ENCODE peak calls at places on chromosome 1, in four cellular contexts. T is foreskin fibroblast, C is tibial nerve, U is RWPE2. A is an unnamed sample.

GRCh38 chr1:235102993-235103411 is 25.6 kb downstream of the TOMM20 start:
- DNase-seq in T (no peak), C (no peak), U (no peak), A (no peak)

GRCh38 chr1:170885551-170885950 is 49.8 kb upstream of the MROH9 start:
- DNase-seq in T (peak), C (no peak), U (no peak), A (no peak)

GRCh38 chr1:81493102-81493864 is 307.5 kb upstream of the ADGRL2 start:
- DNase-seq in T (no peak), C (no peak), U (no peak), A (no peak)

GRCh38 chr1:217333939-217334338 is 297.0 kb downstream of the GPATCH2 start:
- DNase-seq in T (no peak), C (no peak), U (no peak), A (no peak)

GRCh38 chr1:98794196-98794886 is 132.8 kb downstream of the SNX7 start:
- DNase-seq in T (peak), C (no peak), U (no peak), A (no peak)

GRCh38 chr1:93575586-93576271 is 105.9 kb downstream of the BCAR3 start:
- DNase-seq in T (no peak), C (no peak), U (no peak), A (no peak)

GRCh38 chr1:221816899-221817298 is 75.0 kb upstream of the DUSP10 start:
- DNase-seq in T (peak), C (no peak), U (no peak), A (no peak)

GRCh38 chr1:27603320-27603961 is 503 bp downstream of the AHDC1 start:
- DNase-seq in T (no peak), C (no peak), U (no peak), A (no peak)

GRCh38 chr1:40786171-40786994 is 2.8 kb downstream of the KCNQ4 start:
- DNase-seq in T (no peak), C (no peak), U (no peak), A (no peak)

GRCh38 chr1:27664291-27664690 is 7.7 kb downstream of the IFI6 start:
- DNase-seq in T (no peak), C (no peak), U (no peak), A (no peak)

GRCh38 chr1:59765036-59765730 is 49.6 kb upstream of the HOOK1 start:
- DNase-seq in T (no peak), C (no peak), U (peak), A (no peak)

GRCh38 chr1:1470626-1471388 is 758 bp upstream of the ATAD3B start:
- DNase-seq in T (no peak), C (no peak), U (no peak), A (no peak)

GRCh38 chr1:30919025-30919881 is 10.7 kb upstream of the SDC3 start:
- DNase-seq in T (no peak), C (no peak), U (no peak), A (no peak)

GRCh38 chr1:29236743-29236992 is 346 bp downstream of the PTPRU start:
- DNase-seq in T (no peak), C (no peak), U (no peak), A (no peak)

GRCh38 chr1:91830242-91831131 is 55.5 kb downstream of the TGFBR3 start:
- DNase-seq in T (peak), C (peak), U (no peak), A (no peak)

GRCh38 chr1:101124405-101124804 is 98.8 kb upstream of the DPH5 start:
- DNase-seq in T (no peak), C (no peak), U (no peak), A (no peak)

GRCh38 chr1:63821650-63822049 is 47.8 kb downstream of the ROR1 start:
- DNase-seq in T (peak), C (no peak), U (no peak), A (no peak)

GRCh38 chr1:246428542-246429308 is 78.4 kb downstream of the SMYD3 start:
- DNase-seq in T (peak), C (no peak), U (no peak), A (no peak)

GRCh38 chr1:93690341-93690740 is 8.7 kb upstream of the BCAR3 start:
- DNase-seq in T (no peak), C (no peak), U (no peak), A (no peak)

GRCh38 chr1:246005067-246005466 is 502.0 kb downstream of the SMYD3 start:
- DNase-seq in T (peak), C (no peak), U (no peak), A (no peak)

GRCh38 chr1:27372808-27373690 is 1.6 kb downstream of the FCN3 start:
- DNase-seq in T (no peak), C (no peak), U (peak), A (no peak)

GRCh38 chr1:6233376-6233775 is 2.4 kb downstream of the ICMT start:
- DNase-seq in T (no peak), C (no peak), U (no peak), A (no peak)

GRCh38 chr1:109490029-109490933 is 3.6 kb upstream of the CYB561D1 start:
- DNase-seq in T (peak), C (peak), U (no peak), A (peak)

GRCh38 chr1:8627728-8628127 is 189.7 kb downstream of the RERE start:
- DNase-seq in T (no peak), C (no peak), U (no peak), A (no peak)

GRCh38 chr1:206706298-206706791 is 21.6 kb downstream of the MAPKAPK2 start:
- DNase-seq in T (peak), C (no peak), U (no peak), A (peak)

GRCh38 chr1:60132985-60133673 is 59.6 kb upstream of the C1orf87 start:
- DNase-seq in T (peak), C (no peak), U (no peak), A (no peak)

DNA sequence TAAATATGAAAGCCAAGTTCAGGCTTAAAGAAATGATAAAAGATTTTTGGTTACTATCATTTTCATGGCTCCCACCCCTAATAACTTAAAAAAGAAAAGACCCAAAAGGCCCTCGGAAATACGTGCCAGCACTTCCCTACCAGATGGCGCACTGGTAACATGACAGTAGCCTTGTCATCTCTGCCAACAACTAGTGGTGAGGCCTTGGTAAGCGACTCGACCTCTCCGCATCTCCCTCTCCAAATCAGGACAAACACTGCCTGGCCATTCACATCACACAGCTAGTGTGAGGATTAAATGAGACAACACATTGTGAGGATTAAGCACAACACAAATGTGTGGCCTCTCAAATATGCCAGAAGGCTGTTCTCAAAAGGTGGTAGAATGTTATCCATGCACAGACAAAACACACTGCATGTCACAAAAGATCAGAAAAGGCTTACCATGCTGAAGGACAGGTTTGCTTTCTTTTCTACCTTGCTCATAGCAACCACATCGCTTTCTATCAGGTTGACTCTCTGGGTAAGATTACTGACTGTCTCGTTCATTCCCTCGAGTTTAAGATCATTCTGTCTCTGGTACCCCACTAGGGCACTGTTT is 16.4 kb downstream of the TEX38 start:
- DNase-seq in T (no peak), C (no peak), U (no peak), A (no peak)
- TF ChIP-seq CTCF in T (no peak), C (no peak), U (no peak), A (no peak)

GRCh38 chr1:230698130-230698529 is 15.8 kb downstream of the AGT start:
- DNase-seq in T (no peak), C (no peak), U (no peak), A (no peak)
- TF ChIP-seq CTCF in T (no peak), C (no peak), U (no peak), A (no peak)

GRCh38 chr1:107664882-107665871 is 299.8 kb downstream of the VAV3 start:
- DNase-seq in T (no peak), C (no peak), U (no peak), A (no peak)
- TF ChIP-seq CTCF in T (no peak), C (no peak), U (no peak), A (no peak)

GRCh38 chr1:70961374-70961773 is 86.2 kb downstream of the PTGER3 start:
- DNase-seq in T (no peak), C (no peak), U (no peak), A (no peak)

GRCh38 chr1:70963374-70963773 is 84.2 kb downstream of the PTGER3 start:
- DNase-seq in T (no peak), C (no peak), U (no peak), A (no peak)

GRCh38 chr1:70970407-70970806 is 77.2 kb downstream of the PTGER3 start:
- DNase-seq in T (no peak), C (no peak), U (no peak), A (no peak)

DNA sequence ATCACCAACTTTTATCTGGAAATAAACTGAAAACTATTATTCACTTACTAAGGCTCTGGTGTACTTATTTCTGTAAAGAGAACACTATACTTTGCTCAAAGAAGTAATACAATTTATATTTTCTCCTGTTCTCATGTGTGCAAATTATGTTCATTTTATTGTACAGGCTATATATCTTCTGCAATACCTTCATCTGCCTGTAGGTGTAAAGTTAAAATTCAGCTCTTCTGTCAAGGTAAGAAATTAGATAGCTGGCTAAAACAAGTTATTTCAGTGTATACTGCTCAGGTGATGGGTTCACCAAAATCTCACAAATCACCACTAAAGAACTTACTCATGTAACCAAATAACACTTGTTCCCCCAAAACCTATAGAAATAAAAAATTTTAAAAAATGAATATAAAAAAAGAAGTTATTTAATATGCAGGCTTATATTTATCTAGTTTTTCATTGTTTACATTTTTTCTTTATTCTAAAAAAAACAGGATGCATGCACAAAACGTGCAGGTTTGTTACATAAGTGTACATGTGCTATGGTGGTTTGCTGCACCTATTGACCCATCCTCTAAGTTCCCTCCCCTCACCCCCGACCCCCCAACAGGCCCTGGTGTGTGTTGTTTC is 81.5 kb downstream of the PTGER3 start:
- DNase-seq in T (no peak), C (no peak), U (no peak), A (no peak)
- TF ChIP-seq CTCF in T (no peak), C (no peak), U (peak), A (no peak)

GRCh38 chr1:204975568-204976235 is 67.3 kb upstream of the CNTN2 start:
- DNase-seq in T (peak), C (peak), U (no peak), A (peak)
- TF ChIP-seq CTCF in T (peak), C (peak), U (peak), A (no peak)

GRCh38 chr1:194830387-194830786 is 1644.0 kb upstream of the B3GALT2 start:
- DNase-seq in T (no peak), C (no peak), U (no peak), A (no peak)

GRCh38 chr1:194829492-194829891 is 1643.1 kb upstream of the B3GALT2 start:
- DNase-seq in T (peak), C (no peak), U (no peak), A (no peak)

DNA sequence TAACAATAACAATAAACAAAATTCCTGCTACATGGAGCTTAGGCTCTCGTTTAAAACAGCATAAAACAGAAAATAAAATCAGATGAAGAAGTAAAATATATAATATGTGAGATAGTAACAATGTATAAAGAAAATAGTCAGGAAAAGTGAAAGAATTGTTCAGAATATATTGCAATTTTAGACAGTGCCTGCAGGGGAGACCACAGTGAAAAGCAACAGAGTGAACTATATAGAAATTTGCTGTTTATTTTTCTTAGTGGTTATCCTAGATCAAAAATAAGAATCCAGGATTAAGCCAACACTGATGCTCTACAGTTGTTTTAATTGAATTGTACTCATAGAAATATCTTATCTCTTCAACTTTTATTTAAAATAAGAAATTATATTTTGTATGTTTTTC is 1639.0 kb upstream of the B3GALT2 start:
- DNase-seq in T (no peak), C (no peak), U (no peak), A (no peak)
- TF ChIP-seq CTCF in T (no peak), C (no peak), U (no peak), A (no peak)

GRCh38 chr1:115507916-115508315 is 133.9 kb upstream of the VANGL1 start:
- DNase-seq in T (no peak), C (no peak), U (no peak), A (no peak)

GRCh38 chr1:115506523-115507255 is 135.1 kb upstream of the VANGL1 start:
- DNase-seq in T (no peak), C (no peak), U (no peak), A (no peak)

GRCh38 chr1:115505157-115505571 is 136.6 kb upstream of the VANGL1 start:
- DNase-seq in T (no peak), C (no peak), U (no peak), A (no peak)

GRCh38 chr1:115501476-115501875 is 140.3 kb upstream of the VANGL1 start:
- DNase-seq in T (peak), C (no peak), U (no peak), A (no peak)

GRCh38 chr1:115507256-115507589 is 134.5 kb upstream of the VANGL1 start:
- DNase-seq in T (no peak), C (no peak), U (no peak), A (no peak)
- TF ChIP-seq CTCF in T (peak), C (no peak), U (peak), A (no peak)

GRCh38 chr1:154603317-154603716 is 4.7 kb downstream of the ADAR start:
- DNase-seq in T (no peak), C (no peak), U (no peak), A (no peak)

GRCh38 chr1:154607748-154608521 is at the start of gene ADAR:
- DNase-seq in T (peak), C (peak), U (peak), A (peak)

GRCh38 chr1:154608522-154609294 is 722 bp upstream of the ADAR start:
- DNase-seq in T (peak), C (no peak), U (no peak), A (peak)

GRCh38 chr1:154609398-154610380 is 1.7 kb upstream of the ADAR start:
- DNase-seq in T (peak), C (no peak), U (no peak), A (no peak)

GRCh38 chr1:154607084-154607747 is 770 bp downstream of the ADAR start:
- DNase-seq in T (peak), C (no peak), U (no peak), A (no peak)
- TF ChIP-seq CTCF in T (no peak), C (no peak), U (no peak), A (no peak)

DNA sequence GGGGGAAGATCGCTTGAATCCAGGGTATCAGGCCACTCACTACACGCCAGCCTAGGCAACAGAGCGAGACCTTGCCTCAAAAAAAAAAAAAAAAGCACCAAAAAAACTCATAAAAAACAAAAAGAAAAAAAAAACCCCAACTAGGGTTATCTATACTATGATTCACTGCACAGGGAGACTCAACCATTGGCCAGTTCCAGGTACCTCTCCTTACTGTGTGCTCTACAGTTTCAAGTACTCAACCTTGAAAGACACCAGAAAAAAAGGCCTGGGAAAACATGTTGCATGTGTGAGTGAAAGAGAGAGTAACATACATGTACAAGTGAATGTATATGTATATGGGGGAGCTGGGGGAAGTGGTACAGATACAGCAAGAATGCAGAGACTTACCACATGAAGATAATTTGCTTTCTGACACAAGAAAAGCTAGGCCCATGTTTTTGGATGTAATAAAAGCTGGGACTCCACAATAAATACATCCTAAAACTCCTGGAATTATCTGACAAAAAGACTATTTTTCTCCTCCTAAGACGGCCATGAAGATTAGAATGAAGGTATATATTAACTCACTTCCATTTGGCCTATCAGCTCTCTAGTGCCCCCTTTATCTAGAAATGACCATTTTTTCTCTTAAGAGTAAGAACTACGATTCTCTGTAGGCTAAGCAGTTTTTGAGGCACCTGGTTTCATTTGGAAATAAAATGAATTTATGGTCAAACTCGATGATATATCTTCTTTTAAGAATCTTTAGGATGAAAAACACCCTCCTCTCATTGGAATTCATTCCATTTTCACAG is 52.2 kb downstream of the SLC27A3 start:
- DNase-seq in T (no peak), C (no peak), U (no peak), A (no peak)
- TF ChIP-seq CTCF in T (no peak), C (no peak), U (peak), A (no peak)

GRCh38 chr1:9722378-9722749 is 70.8 kb downstream of the PIK3CD start:
- DNase-seq in T (no peak), C (no peak), U (no peak), A (no peak)

GRCh38 chr1:9723068-9723805 is 71.7 kb downstream of the PIK3CD start:
- DNase-seq in T (no peak), C (no peak), U (no peak), A (no peak)

GRCh38 chr1:9719978-9720722 is 68.6 kb downstream of the PIK3CD start:
- DNase-seq in T (no peak), C (no peak), U (no peak), A (no peak)

GRCh38 chr1:9720785-9721605 is 69.5 kb downstream of the PIK3CD start:
- DNase-seq in T (no peak), C (no peak), U (no peak), A (no peak)

DNA sequence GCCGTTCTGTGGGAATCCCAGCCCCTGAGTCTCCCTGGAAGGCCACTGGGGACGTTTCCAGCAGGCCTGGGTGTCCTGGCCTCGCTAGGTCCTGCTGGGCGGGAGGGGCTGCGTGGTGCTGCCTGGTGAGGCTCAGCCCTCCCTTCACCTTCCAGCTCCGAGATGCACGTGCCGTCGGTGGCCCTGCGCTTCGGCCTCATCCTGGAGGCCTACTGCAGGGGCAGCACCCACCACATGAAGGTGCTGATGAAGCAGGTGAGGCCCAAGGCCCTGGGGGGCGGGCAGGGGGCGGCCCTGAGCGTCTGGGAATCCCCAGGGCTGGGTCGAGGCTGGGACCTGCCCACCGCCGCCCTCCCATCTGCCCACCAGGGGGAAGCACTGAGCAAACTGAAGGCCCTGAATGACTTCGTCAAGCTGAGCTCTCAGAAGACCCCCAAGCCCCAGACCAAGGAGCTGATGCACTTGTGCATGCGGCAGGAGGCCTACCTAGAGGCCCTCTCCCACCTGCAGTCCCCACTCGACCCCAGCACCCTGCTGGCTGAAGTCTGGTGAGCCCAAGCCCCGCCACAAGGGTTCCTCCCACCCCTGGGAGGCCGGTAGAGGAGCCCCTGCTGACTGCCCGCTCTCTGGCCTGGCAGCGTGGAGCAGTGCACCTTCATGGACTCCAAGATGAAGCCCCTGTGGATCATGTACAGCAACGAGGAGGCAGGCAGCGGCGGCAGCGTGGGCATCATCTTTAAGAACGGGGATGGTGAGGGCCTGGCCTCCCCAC is 70.3 kb downstream of the PIK3CD start:
- DNase-seq in T (no peak), C (no peak), U (no peak), A (no peak)
- TF ChIP-seq CTCF in T (peak), C (peak), U (peak), A (no peak)

A was measured in omental fat pad.